ENCODE peak calls at places on chromosomes 13 and 19, in four cellular contexts. Q is H9, Y is tibial artery, Z is ascending aorta. D is an unnamed sample.

GRCh38 chr13:97986841-97987240 is 33.4 kb downstream of the IPO5 start:
- DNase-seq in Q (no peak), Y (peak; percentile 28), Z (no peak), D (no peak)

GRCh38 chr13:77893066-77893465 is 25.6 kb downstream of the EDNRB start:
- DNase-seq in Q (peak; percentile 31), Y (no peak), Z (no peak), D (no peak)

GRCh38 chr13:94192576-94192975 is 286.9 kb downstream of the DCT start:
- DNase-seq in Q (peak; percentile 57), Y (no peak), Z (no peak), D (no peak)

GRCh38 chr13:91247768-91248167 is 99.7 kb upstream of the MIR17HG start:
- DNase-seq in Q (no peak), Y (no peak), Z (no peak), D (no peak)

GRCh38 chr13:110936519-110936918 is 21.6 kb upstream of the ANKRD10 start:
- DNase-seq in Q (no peak), Y (no peak), Z (no peak), D (no peak)

GRCh38 chr19:21483589-21484170 is 21.7 kb upstream of the ZNF429 start:
- DNase-seq in Q (peak; percentile 84), Y (no peak), Z (no peak), D (no peak)

GRCh38 chr13:101190976-101191375 is 225.3 kb downstream of the NALCN start:
- DNase-seq in Q (no peak), Y (no peak), Z (no peak), D (no peak)

GRCh38 chr13:92952161-92952560 is 274.4 kb upstream of the GPC6 start:
- DNase-seq in Q (no peak), Y (no peak), Z (no peak), D (no peak)

GRCh38 chr19:30314805-30315155 is 57.4 kb upstream of the ZNF536 start:
- DNase-seq in Q (no peak), Y (no peak), Z (no peak), D (no peak)

GRCh38 chr13:51249767-51250741 is 27.9 kb downstream of the FAM124A start:
- DNase-seq in Q (no peak), Y (no peak), Z (no peak), D (no peak)

GRCh38 chr13:29480893-29481525 is 114.5 kb downstream of the SLC7A1 start:
- DNase-seq in Q (no peak), Y (no peak), Z (no peak), D (no peak)

GRCh38 chr13:46124967-46125933 is 20.4 kb upstream of the CPB2 start:
- DNase-seq in Q (no peak), Y (no peak), Z (no peak), D (no peak)

GRCh38 chr19:4556574-4557185 is 2.8 kb downstream of the SEMA6B start:
- DNase-seq in Q (peak; percentile 92), Y (no peak), Z (no peak), D (no peak)

GRCh38 chr19:1249990-1250298 is 1.6 kb downstream of the MIDN start:
- DNase-seq in Q (no peak), Y (no peak), Z (no peak), D (no peak)

GRCh38 chr19:1245884-1246816 is 2.2 kb upstream of the MIDN start:
- DNase-seq in Q (no peak), Y (no peak), Z (no peak), D (no peak)

GRCh38 chr19:1249298-1249989 is 1.1 kb downstream of the MIDN start:
- DNase-seq in Q (peak; percentile 95), Y (peak; percentile 97), Z (peak; percentile 91), D (peak; percentile 79)

GRCh38 chr19:1248454-1249297 is at the start of gene MIDN:
- DNase-seq in Q (peak; percentile 86), Y (peak; percentile 80), Z (no peak), D (no peak)

DNA sequence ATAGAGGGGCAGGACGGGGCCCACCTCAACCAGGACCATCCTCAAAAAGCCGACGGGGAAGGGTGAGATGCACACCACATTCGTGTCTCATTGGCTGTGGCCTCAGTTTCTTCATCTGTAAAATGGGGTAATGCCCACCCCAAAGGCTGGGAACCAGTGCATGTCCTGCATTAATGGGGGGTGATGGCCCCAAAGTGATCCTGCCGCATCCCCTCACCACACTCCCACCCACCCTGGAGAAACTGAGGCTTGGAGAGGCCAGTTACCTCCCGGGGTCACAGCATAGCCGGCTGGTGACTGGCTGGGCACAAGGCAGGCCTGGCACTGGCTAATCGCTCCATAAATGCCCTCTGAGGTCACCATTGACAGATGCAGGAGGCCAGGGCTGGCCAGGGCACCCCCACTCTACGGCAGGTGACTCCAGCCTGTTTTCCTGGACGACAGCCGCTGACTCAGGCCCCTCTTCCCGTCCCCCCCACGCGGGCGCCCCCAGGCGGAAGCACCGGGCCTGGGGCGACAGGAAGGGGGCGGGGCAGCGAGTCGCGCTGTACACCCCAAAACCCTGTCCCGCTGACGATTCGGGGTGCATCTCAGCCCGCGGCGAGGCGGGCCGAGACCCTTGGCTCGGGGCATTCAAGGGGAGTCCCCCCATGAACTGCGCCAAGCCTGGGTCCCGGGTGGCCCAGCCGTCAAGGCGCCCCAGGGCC is 483 bp upstream of the MIDN start:
- DNase-seq in Q (peak; percentile 75), Y (peak; percentile 62), Z (peak; percentile 75), D (no peak)
- TF ChIP-seq CTCF in Q (peak; percentile 63), Y (no peak), Z (peak; percentile 41), D (no peak)

GRCh38 chr13:71590654-71591148 is 276.3 kb downstream of the DACH1 start:
- DNase-seq in Q (no peak), Y (no peak), Z (no peak), D (no peak)
- TF ChIP-seq CTCF in Q (peak; percentile 46), Y (no peak), Z (no peak), D (no peak)

GRCh38 chr19:57830071-57830602 is at the start of gene ZNF587B:
- DNase-seq in Q (peak; percentile 96), Y (peak; percentile 53), Z (no peak), D (no peak)
- TF ChIP-seq CTCF in Q (peak; percentile 49), Y (peak; percentile 27), Z (no peak), D (peak; percentile 18)

DNA sequence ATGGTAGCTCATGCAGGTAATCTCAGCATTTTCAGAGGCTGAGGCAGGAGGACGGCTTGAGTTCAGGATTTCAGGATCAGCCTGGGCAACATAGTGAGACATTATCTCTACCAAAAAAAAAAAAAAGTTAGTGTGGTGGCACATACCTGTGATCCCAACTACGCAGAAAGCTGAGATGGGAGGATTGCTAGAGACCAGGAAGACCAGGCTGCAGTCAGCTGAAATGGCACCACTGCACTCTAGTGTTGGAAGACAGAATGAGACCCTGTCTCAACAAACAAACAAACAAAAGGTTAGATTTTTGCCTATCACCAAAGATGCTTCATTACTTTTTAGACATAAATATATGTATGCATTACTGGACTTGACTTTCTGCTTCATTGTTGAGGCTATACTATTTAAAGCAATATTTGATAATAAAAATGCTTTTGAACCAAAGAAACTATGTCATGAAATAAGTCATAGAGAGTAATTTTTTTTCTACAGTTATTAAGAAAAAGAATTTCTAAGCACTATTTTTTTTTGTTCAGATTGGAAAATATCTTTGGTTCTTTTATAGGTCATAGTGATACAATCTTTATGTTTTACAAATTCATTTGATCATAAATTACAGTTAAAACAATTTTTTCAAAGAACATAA is 1180.1 kb upstream of the ATXN8OS start:
- DNase-seq in Q (peak; percentile 78), Y (no peak), Z (no peak), D (no peak)
- TF ChIP-seq CTCF in Q (peak; percentile 90), Y (no peak), Z (no peak), D (no peak)

DNA sequence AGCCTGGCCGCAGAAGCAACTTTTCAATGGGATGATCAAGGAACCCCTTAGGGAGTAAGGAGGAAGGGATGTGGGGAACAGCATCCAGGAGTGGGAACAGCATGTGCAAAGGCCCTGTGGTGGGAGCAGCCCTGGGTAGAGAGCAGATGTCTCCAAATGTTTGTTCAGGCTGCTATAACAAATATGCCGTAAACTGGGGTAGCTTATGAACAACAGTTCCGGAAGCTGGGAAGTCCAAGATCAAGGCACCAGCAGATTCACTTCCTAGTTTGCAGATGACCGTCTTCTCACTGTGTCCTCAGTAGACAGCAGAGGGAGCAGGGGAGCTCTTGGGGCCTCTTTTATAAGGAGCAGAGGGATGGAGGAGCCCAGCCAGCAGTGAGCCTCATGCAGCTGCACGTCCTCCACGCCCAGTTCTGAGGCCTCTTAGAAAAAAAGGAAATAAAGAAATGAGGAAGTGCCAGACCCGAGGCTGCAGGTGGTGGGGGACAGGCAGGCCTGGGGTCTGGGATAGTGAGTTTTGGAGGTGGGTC is 4.2 kb upstream of the LRRC25 start:
- DNase-seq in Q (no peak), Y (peak; percentile 77), Z (no peak), D (no peak)
- TF ChIP-seq CTCF in Q (peak; percentile 60), Y (no peak), Z (no peak), D (no peak)

GRCh38 chr13:96967248-96967745 is 27.0 kb downstream of the OXGR1 start:
- DNase-seq in Q (peak; percentile 32), Y (no peak), Z (no peak), D (no peak)
- TF ChIP-seq CTCF in Q (peak; percentile 56), Y (no peak), Z (no peak), D (no peak)

D was measured in thoracic aorta.